ENCODE peak calls at places on chromosomes 16 and 17, in five cellular contexts. B is HEK293T, I is HepG2, D is H1, C is NT2/D1. L is an unnamed sample.

GRCh38 chr16:17404903-17405691 is 65.7 kb downstream of the XYLT1 start:
- DNase-seq in B (no peak), I (no peak), D (no peak), C (no peak), L (no peak)

GRCh38 chr17:38751144-38751802 is 1.3 kb upstream of the PSMB3 start:
- DNase-seq in B (no peak), I (no peak), D (no peak), C (no peak), L (no peak)

GRCh38 chr16:3881499-3881995 is 1.0 kb upstream of the CREBBP start:
- DNase-seq in B (no peak), I (no peak), D (no peak), C (no peak), L (no peak)

GRCh38 chr17:32256695-32257013 is 9.0 kb upstream of the RHBDL3 start:
- DNase-seq in B (no peak), I (no peak), D (no peak), C (no peak), L (no peak)

GRCh38 chr16:72427001-72427785 is 255.2 kb upstream of the PMFBP1 start:
- DNase-seq in B (no peak), I (no peak), D (no peak), C (no peak), L (no peak)

GRCh38 chr17:35892091-35892637 is 12.0 kb upstream of the CCL5 start:
- DNase-seq in B (no peak), I (no peak), D (no peak), C (no peak), L (no peak)

GRCh38 chr17:16258916-16259315 is 41.9 kb downstream of the PIGL start:
- DNase-seq in B (no peak), I (no peak), D (no peak), C (no peak), L (no peak)

GRCh38 chr16:87203060-87203656 is 114.0 kb downstream of the C16orf95 start:
- DNase-seq in B (peak; percentile 90), I (peak; percentile 69), D (peak; percentile 74), C (peak; percentile 82), L (no peak)

GRCh38 chr17:41491476-41491875 is 1.8 kb upstream of the KRT36 start:
- DNase-seq in B (no peak), I (no peak), D (no peak), C (no peak), L (no peak)

GRCh38 chr17:77707546-77707945 is 251.0 kb upstream of the TNRC6C start:
- DNase-seq in B (no peak), I (no peak), D (no peak), C (no peak), L (no peak)

GRCh38 chr17:62093188-62094155 is 28.4 kb upstream of the MED13 start:
- DNase-seq in B (no peak), I (peak; percentile 36), D (no peak), C (no peak), L (peak; percentile 90)

GRCh38 chr16:2159052-2159838 is 3.7 kb downstream of the TRAF7 start:
- DNase-seq in B (no peak), I (no peak), D (no peak), C (no peak), L (no peak)

GRCh38 chr16:22161999-22162657 is at the start of gene SDR42E2:
- DNase-seq in B (peak; percentile 62), I (no peak), D (peak; percentile 19), C (no peak), L (no peak)

GRCh38 chr17:60941028-60941427 is 263.4 kb downstream of the BCAS3 start:
- DNase-seq in B (no peak), I (no peak), D (no peak), C (no peak), L (no peak)

GRCh38 chr17:65430209-65430833 is 131.1 kb downstream of the AXIN2 start:
- DNase-seq in B (no peak), I (no peak), D (no peak), C (no peak), L (no peak)

GRCh38 chr16:29877266-29877961 is 14.4 kb upstream of the CDIPT start:
- DNase-seq in B (peak; percentile 94), I (no peak), D (peak; percentile 99), C (peak; percentile 92), L (peak; percentile 40)

GRCh38 chr16:66324785-66325184 is 41.7 kb upstream of the CDH5 start:
- DNase-seq in B (peak; percentile 67), I (peak; percentile 23), D (peak; percentile 21), C (peak; percentile 43), L (no peak)

GRCh38 chr17:2137342-2138098 is 82.6 kb downstream of the HIC1 start:
- DNase-seq in B (no peak), I (no peak), D (peak; percentile 29), C (peak; percentile 56), L (peak; percentile 51)

GRCh38 chr16:3737181-3737580 is 19.9 kb upstream of the TRAP1 start:
- DNase-seq in B (no peak), I (no peak), D (no peak), C (peak; percentile 72), L (no peak)

GRCh38 chr16:55248058-55248457 is 75.9 kb upstream of the IRX6 start:
- DNase-seq in B (no peak), I (no peak), D (no peak), C (no peak), L (no peak)

GRCh38 chr17:8146381-8147140 is 5.6 kb downstream of the PER1 start:
- DNase-seq in B (no peak), I (no peak), D (no peak), C (no peak), L (no peak)

GRCh38 chr16:89972244-89973234 is 24.0 kb downstream of the DEF8 start:
- DNase-seq in B (peak; percentile 100), I (peak; percentile 92), D (peak; percentile 67), C (peak; percentile 88), L (no peak)

GRCh38 chr17:81003711-81004335 is 12.2 kb downstream of the CHMP6 start:
- DNase-seq in B (no peak), I (no peak), D (no peak), C (no peak), L (no peak)

GRCh38 chr16:74718140-74718539 is 17.5 kb upstream of the MLKL start:
- DNase-seq in B (no peak), I (no peak), D (no peak), C (no peak), L (no peak)

GRCh38 chr17:34146440-34147043 is 108.5 kb upstream of the CCL2 start:
- DNase-seq in B (peak; percentile 27), I (peak; percentile 43), D (no peak), C (peak; percentile 32), L (no peak)

GRCh38 chr17:52027081-52027480 is 131.4 kb downstream of the CA10 start:
- DNase-seq in B (no peak), I (no peak), D (no peak), C (no peak), L (no peak)

GRCh38 chr16:79247386-79247785 is 353.2 kb downstream of the MAF start:
- DNase-seq in B (no peak), I (no peak), D (no peak), C (no peak), L (no peak)

GRCh38 chr17:35313875-35314409 is 59.5 kb downstream of the SLFN11 start:
- DNase-seq in B (no peak), I (no peak), D (no peak), C (no peak), L (no peak)

GRCh38 chr17:82613283-82614094 is 34.8 kb downstream of the WDR45B start:
- DNase-seq in B (no peak), I (no peak), D (no peak), C (no peak), L (no peak)

GRCh38 chr17:81043725-81044427 is 8.9 kb downstream of the BAIAP2 start:
- DNase-seq in B (no peak), I (peak; percentile 94), D (peak; percentile 33), C (no peak), L (no peak)

GRCh38 chr16:4160663-4161436 is 44.6 kb upstream of the ADCY9 start:
- DNase-seq in B (no peak), I (no peak), D (no peak), C (no peak), L (no peak)

GRCh38 chr17:71273451-71273850 is 847.4 kb upstream of the SOX9 start:
- DNase-seq in B (no peak), I (no peak), D (no peak), C (no peak), L (no peak)

GRCh38 chr16:15765880-15766279 is 90.9 kb downstream of the MYH11 start:
- DNase-seq in B (peak; percentile 58), I (peak; percentile 73), D (no peak), C (no peak), L (peak; percentile 74)
- TF ChIP-seq SUZ12 in B (no peak), I (no peak), D (no peak), C (no peak), L (no peak)

GRCh38 chr17:74045608-74046007 is 157.9 kb upstream of the RPL38 start:
- DNase-seq in B (no peak), I (no peak), D (no peak), C (no peak), L (no peak)
- TF ChIP-seq SUZ12 in B (no peak), I (no peak), D (no peak), C (no peak), L (no peak)

GRCh38 chr17:79036181-79036580 is 12.2 kb downstream of the C1QTNF1 start:
- DNase-seq in B (no peak), I (no peak), D (no peak), C (no peak), L (no peak)

GRCh38 chr17:79041041-79041570 is 17.1 kb downstream of the C1QTNF1 start:
- DNase-seq in B (no peak), I (no peak), D (no peak), C (no peak), L (no peak)

GRCh38 chr17:79036609-79037008 is 12.6 kb downstream of the C1QTNF1 start:
- DNase-seq in B (no peak), I (no peak), D (no peak), C (no peak), L (no peak)

GRCh38 chr17:79039171-79039570 is 15.2 kb downstream of the C1QTNF1 start:
- DNase-seq in B (no peak), I (no peak), D (no peak), C (no peak), L (no peak)

DNA sequence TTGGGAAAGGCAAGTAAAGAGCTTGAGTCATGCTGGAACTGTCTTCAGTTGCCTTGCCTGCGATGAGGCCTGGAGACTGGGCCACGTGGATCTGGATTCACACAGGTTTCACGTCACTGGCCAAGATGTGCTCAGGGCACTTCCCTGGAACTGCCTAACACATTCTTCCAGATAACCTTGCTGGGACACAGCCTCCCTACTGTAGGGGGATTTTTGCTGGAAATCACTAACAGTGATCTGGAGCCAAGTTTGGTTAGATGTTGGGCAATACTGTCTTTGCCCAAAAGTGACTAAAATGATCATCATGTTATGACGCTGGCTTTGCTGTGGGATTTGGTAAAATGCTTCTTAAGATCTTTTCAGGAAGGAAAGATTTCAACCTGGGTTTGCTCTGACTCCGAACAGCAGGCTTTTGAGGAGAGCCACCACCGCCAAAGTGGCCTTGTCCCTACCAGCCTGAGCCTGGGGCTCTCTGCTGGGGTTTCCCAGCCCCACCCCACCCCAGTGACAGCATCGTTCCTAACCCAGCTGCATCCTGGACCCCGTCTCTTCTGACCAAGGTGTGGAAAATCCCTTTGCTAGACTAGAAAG is 14.7 kb downstream of the C1QTNF1 start:
- DNase-seq in B (no peak), I (no peak), D (no peak), C (no peak), L (no peak)
- TF ChIP-seq SUZ12 in B (no peak), I (no peak), D (no peak), C (no peak), L (no peak)

GRCh38 chr17:19830061-19830460 is 37.7 kb downstream of the ULK2 start:
- DNase-seq in B (no peak), I (no peak), D (no peak), C (no peak), L (no peak)
- TF ChIP-seq SUZ12 in B (no peak), I (no peak), D (no peak), C (no peak), L (no peak)

L was measured in GM12878.